ENCODE peak calls at places on chromosomes 13 and 19, in nine cellular contexts. T is GM12878, K is spleen, O is GM23338, E is suprapubic skin, Y is transverse colon, A is stomach, R is H1, H is breast epithelium. Z is an unnamed sample.

GRCh38 chr19:33557720-33558119 is 36.1 kb upstream of the PEPD start:
- DNase-seq in T (no peak), K (peak), O (no peak), E (no peak), Y (no peak), A (no peak), R (no peak), H (no peak), Z (no peak)

GRCh38 chr13:49667773-49668172 is 23.5 kb downstream of the EBPL start:
- DNase-seq in T (no peak), K (no peak), O (no peak), E (no peak), Y (no peak), A (no peak), R (no peak), H (no peak), Z (no peak)

GRCh38 chr13:31675521-31675953 is 63.8 kb upstream of the RXFP2 start:
- DNase-seq in T (no peak), K (no peak), O (no peak), E (no peak), Y (no peak), A (no peak), R (no peak), H (no peak), Z (no peak)

GRCh38 chr13:113552079-113552478 is 32.5 kb upstream of the TFDP1 start:
- DNase-seq in T (no peak), K (peak), O (no peak), E (no peak), Y (peak), A (peak), R (no peak), H (no peak), Z (no peak)

GRCh38 chr19:39264306-39265290 is 3.6 kb upstream of the IFNL2 start:
- DNase-seq in T (no peak), K (peak), O (peak), E (peak), Y (no peak), A (no peak), R (no peak), H (no peak), Z (no peak)

GRCh38 chr19:10290439-10290875 is 705 bp downstream of the ICAM5 start:
- DNase-seq in T (no peak), K (no peak), O (peak), E (peak), Y (peak), A (no peak), R (no peak), H (no peak), Z (no peak)

GRCh38 chr13:113947321-113948033 is 26.4 kb downstream of the C13orf46 start:
- DNase-seq in T (no peak), K (peak), O (peak), E (peak), Y (peak), A (peak), R (no peak), H (peak), Z (no peak)

GRCh38 chr13:40220299-40220935 is 446.0 kb downstream of the FOXO1 start:
- DNase-seq in T (no peak), K (no peak), O (no peak), E (no peak), Y (no peak), A (no peak), R (no peak), H (no peak), Z (no peak)

GRCh38 chr19:48879025-48879572 is 6.9 kb downstream of the PPP1R15A start:
- DNase-seq in T (no peak), K (no peak), O (no peak), E (no peak), Y (no peak), A (no peak), R (no peak), H (no peak), Z (no peak)

GRCh38 chr19:17294051-17294891 is 9.0 kb downstream of the ABHD8 start:
- DNase-seq in T (no peak), K (peak), O (peak), E (no peak), Y (peak), A (no peak), R (no peak), H (no peak), Z (peak)

GRCh38 chr19:14368011-14368513 is 13.2 kb upstream of the ADGRE5 start:
- DNase-seq in T (no peak), K (no peak), O (no peak), E (no peak), Y (no peak), A (no peak), R (no peak), H (no peak), Z (no peak)

GRCh38 chr19:32872391-32872790 is 2.8 kb upstream of the SLC7A9 start:
- DNase-seq in T (no peak), K (no peak), O (no peak), E (no peak), Y (no peak), A (no peak), R (no peak), H (no peak), Z (no peak)

GRCh38 chr13:76053181-76053580 is 417.1 kb downstream of the LMO7 start:
- DNase-seq in T (no peak), K (no peak), O (no peak), E (no peak), Y (no peak), A (no peak), R (no peak), H (no peak), Z (no peak)

GRCh38 chr13:112624040-112624439 is 36.1 kb upstream of the TUBGCP3 start:
- DNase-seq in T (no peak), K (peak), O (no peak), E (no peak), Y (no peak), A (no peak), R (no peak), H (no peak), Z (no peak)

GRCh38 chr13:113153810-113154748 is 4.4 kb upstream of the PROZ start:
- DNase-seq in T (peak), K (peak), O (peak), E (peak), Y (peak), A (peak), R (no peak), H (peak), Z (peak)

GRCh38 chr13:58620171-58620570 is 988.6 kb downstream of the PCDH17 start:
- DNase-seq in T (no peak), K (no peak), O (peak), E (no peak), Y (no peak), A (no peak), R (no peak), H (no peak), Z (no peak)

GRCh38 chr19:19171821-19172532 is 1.9 kb upstream of the MEF2B start:
- DNase-seq in T (no peak), K (no peak), O (peak), E (no peak), Y (no peak), A (no peak), R (no peak), H (no peak), Z (no peak)

GRCh38 chr13:99528547-99528946 is 27.3 kb downstream of the TM9SF2 start:
- DNase-seq in T (no peak), K (no peak), O (no peak), E (no peak), Y (no peak), A (no peak), R (no peak), H (no peak), Z (peak)

GRCh38 chr19:6062274-6062673 is 48.0 kb downstream of the RFX2 start:
- DNase-seq in T (no peak), K (no peak), O (no peak), E (peak), Y (peak), A (peak), R (no peak), H (peak), Z (no peak)

GRCh38 chr13:112752711-112753541 is 63.1 kb downstream of the ATP11A start:
- DNase-seq in T (no peak), K (peak), O (no peak), E (no peak), Y (no peak), A (no peak), R (no peak), H (no peak), Z (no peak)

GRCh38 chr19:46714523-46715106 is 2.3 kb downstream of the PRKD2 start:
- DNase-seq in T (no peak), K (no peak), O (no peak), E (no peak), Y (no peak), A (no peak), R (no peak), H (no peak), Z (peak)

GRCh38 chr19:17803264-17803896 is 8.4 kb downstream of the B3GNT3 start:
- DNase-seq in T (no peak), K (peak), O (no peak), E (no peak), Y (no peak), A (no peak), R (no peak), H (peak), Z (no peak)

GRCh38 chr19:39846678-39847486 is 703 bp upstream of the FBL start:
- DNase-seq in T (no peak), K (no peak), O (peak), E (no peak), Y (peak), A (no peak), R (no peak), H (no peak), Z (no peak)

GRCh38 chr13:112210401-112210800 is 143.5 kb downstream of the SOX1 start:
- DNase-seq in T (no peak), K (no peak), O (no peak), E (no peak), Y (no peak), A (no peak), R (no peak), H (no peak), Z (no peak)

GRCh38 chr19:4357095-4357797 is 13.9 kb downstream of the MPND start:
- DNase-seq in T (no peak), K (peak), O (no peak), E (peak), Y (no peak), A (no peak), R (no peak), H (no peak), Z (no peak)
- TF ChIP-seq POLR2AphosphoS5 in T (no peak), K (no peak), O (no peak), E (no peak), Y (no peak), A (no peak), R (peak), H (no peak), Z (no peak)

GRCh38 chr13:97275775-97276501 is 53.8 kb downstream of the MBNL2 start:
- DNase-seq in T (no peak), K (no peak), O (no peak), E (no peak), Y (no peak), A (no peak), R (no peak), H (no peak), Z (no peak)
- TF ChIP-seq POLR2AphosphoS5 in T (no peak), K (no peak), O (no peak), E (no peak), Y (no peak), A (no peak), R (no peak), H (no peak), Z (no peak)

GRCh38 chr13:108787709-108788394 is 158.4 kb downstream of the MYO16 start:
- DNase-seq in T (no peak), K (no peak), O (no peak), E (no peak), Y (no peak), A (no peak), R (no peak), H (no peak), Z (no peak)
- TF ChIP-seq POLR2AphosphoS5 in T (no peak), K (no peak), O (no peak), E (no peak), Y (no peak), A (no peak), R (no peak), H (no peak), Z (no peak)

GRCh38 chr19:49920624-49921363 is 8.2 kb upstream of the ATF5 start:
- DNase-seq in T (peak), K (no peak), O (no peak), E (no peak), Y (peak), A (no peak), R (no peak), H (no peak), Z (no peak)
- TF ChIP-seq POLR2AphosphoS5 in T (peak), K (no peak), O (no peak), E (no peak), Y (no peak), A (no peak), R (peak), H (no peak), Z (no peak)

GRCh38 chr13:48500652-48501197 is 32.2 kb downstream of the RCBTB2 start:
- DNase-seq in T (no peak), K (no peak), O (peak), E (no peak), Y (no peak), A (no peak), R (no peak), H (no peak), Z (no peak)
- TF ChIP-seq POLR2AphosphoS5 in T (no peak), K (peak), O (no peak), E (no peak), Y (peak), A (no peak), R (no peak), H (no peak), Z (no peak)

Z was measured in GM12891.